ENCODE peak calls at places on chromosomes 2 and 18, in ten cellular contexts. D, H, T, N, V, M, P, X, Q and A are unnamed samples. For H3K27me3, the result is how much of the 10 kb centered on the place peaks cover.

GRCh38 chr2:56034258-56034657 is 110.7 kb upstream of the EFEMP1 start:
- DNase-seq in D (no peak), H (no peak), T (no peak), N (no peak), V (no peak), M (no peak), P (no peak), X (no peak), Q (no peak), A (no peak)

GRCh38 chr2:157438907-157439791 is 4.7 kb downstream of the CYTIP start:
- DNase-seq in D (no peak), H (no peak), T (no peak), N (no peak), V (no peak), M (no peak), P (no peak), X (no peak), Q (no peak), A (no peak)

GRCh38 chr18:49884959-49885358 is 71.6 kb upstream of the ACAA2 start:
- DNase-seq in D (no peak), H (no peak), T (no peak), N (no peak), V (no peak), M (no peak), P (no peak), X (no peak), Q (no peak), A (no peak)

GRCh38 chr2:96153291-96153713 is 8.1 kb upstream of the DUSP2 start:
- DNase-seq in D (no peak), H (no peak), T (no peak), N (no peak), V (peak), M (peak), P (no peak), X (no peak), Q (peak), A (no peak)

GRCh38 chr2:106142683-106143082 is 51.4 kb downstream of the UXS1 start:
- DNase-seq in D (no peak), H (no peak), T (no peak), N (no peak), V (no peak), M (no peak), P (no peak), X (no peak), Q (no peak), A (no peak)

GRCh38 chr2:139142252-139142651 is 362.1 kb upstream of the NXPH2 start:
- DNase-seq in D (no peak), H (peak), T (no peak), N (no peak), V (no peak), M (no peak), P (no peak), X (no peak), Q (no peak), A (peak)

GRCh38 chr2:239162141-239162821 is 238.5 kb downstream of the HDAC4 start:
- DNase-seq in D (no peak), H (no peak), T (no peak), N (no peak), V (peak), M (peak), P (no peak), X (no peak), Q (peak), A (no peak)

GRCh38 chr18:66124394-66124793 is 373.6 kb downstream of the CDH7 start:
- DNase-seq in D (no peak), H (peak), T (no peak), N (no peak), V (no peak), M (no peak), P (no peak), X (no peak), Q (no peak), A (no peak)

GRCh38 chr2:215830313-215830712 is 183.0 kb downstream of the MREG start:
- DNase-seq in D (no peak), H (no peak), T (no peak), N (peak), V (no peak), M (peak), P (no peak), X (no peak), Q (peak), A (no peak)

GRCh38 chr2:203535784-203536590 is 886 bp upstream of the RAPH1 start:
- DNase-seq in D (no peak), H (peak), T (no peak), N (no peak), V (no peak), M (no peak), P (no peak), X (no peak), Q (no peak), A (no peak)

GRCh38 chr2:61014805-61015204 is 2.7 kb upstream of the PEX13 start:
- DNase-seq in D (no peak), H (no peak), T (no peak), N (no peak), V (no peak), M (no peak), P (no peak), X (no peak), Q (no peak), A (no peak)

GRCh38 chr2:118845005-118845842 is 2.2 kb downstream of the EN1 start:
- DNase-seq in D (no peak), H (peak), T (no peak), N (peak), V (peak), M (no peak), P (no peak), X (no peak), Q (no peak), A (no peak)

GRCh38 chr2:25567406-25567805 is 106.0 kb downstream of the DTNB start:
- DNase-seq in D (no peak), H (peak), T (no peak), N (no peak), V (no peak), M (no peak), P (no peak), X (no peak), Q (no peak), A (peak)

GRCh38 chr2:229920011-229920781 is 1.6 kb downstream of the TRIP12 start:
- DNase-seq in D (peak), H (peak), T (no peak), N (no peak), V (peak), M (no peak), P (peak), X (no peak), Q (no peak), A (peak)

GRCh38 chr2:6392966-6393365 is 472.7 kb downstream of the CMPK2 start:
- DNase-seq in D (no peak), H (no peak), T (no peak), N (no peak), V (no peak), M (no peak), P (no peak), X (no peak), Q (no peak), A (no peak)

GRCh38 chr18:48719988-48720654 is 181.3 kb downstream of the CTIF start:
- DNase-seq in D (no peak), H (peak), T (no peak), N (peak), V (no peak), M (no peak), P (no peak), X (no peak), Q (no peak), A (no peak)

GRCh38 chr2:240149943-240150784 is 9.7 kb upstream of the OTOS start:
- DNase-seq in D (no peak), H (peak), T (no peak), N (no peak), V (no peak), M (peak), P (no peak), X (peak), Q (no peak), A (peak)

GRCh38 chr2:17104454-17104853 is 413.8 kb downstream of the RAD51AP2 start:
- DNase-seq in D (no peak), H (no peak), T (no peak), N (peak), V (no peak), M (no peak), P (no peak), X (no peak), Q (no peak), A (no peak)

GRCh38 chr2:121049921-121050585 is 234.9 kb downstream of the TFCP2L1 start:
- DNase-seq in D (no peak), H (no peak), T (no peak), N (no peak), V (no peak), M (no peak), P (no peak), X (no peak), Q (no peak), A (no peak)

GRCh38 chr2:121052023-121052422 is 233.0 kb downstream of the TFCP2L1 start:
- DNase-seq in D (no peak), H (no peak), T (no peak), N (no peak), V (no peak), M (no peak), P (no peak), X (no peak), Q (no peak), A (no peak)

GRCh38 chr2:121055088-121055487 is 229.9 kb downstream of the TFCP2L1 start:
- DNase-seq in D (no peak), H (no peak), T (no peak), N (no peak), V (no peak), M (no peak), P (no peak), X (no peak), Q (no peak), A (no peak)

GRCh38 chr2:121055501-121055900 is 229.5 kb downstream of the TFCP2L1 start:
- DNase-seq in D (no peak), H (no peak), T (no peak), N (no peak), V (no peak), M (no peak), P (no peak), X (no peak), Q (no peak), A (no peak)

GRCh38 chr2:121052507-121052906 is 232.5 kb downstream of the TFCP2L1 start:
- DNase-seq in D (no peak), H (no peak), T (no peak), N (no peak), V (no peak), M (no peak), P (no peak), X (no peak), Q (no peak), A (no peak)
- H3K27me3 ChIP-seq in D (under half), H (under half), T (under half), N (under half), V (under half), M (under half), P (under half), X (under half), Q (under half), A (under half)

GRCh38 chr18:59087391-59087790 is 52.3 kb upstream of the SEC11C start:
- DNase-seq in D (no peak), H (no peak), T (no peak), N (no peak), V (no peak), M (no peak), P (no peak), X (no peak), Q (no peak), A (peak)

GRCh38 chr18:59085126-59085794 is 54.4 kb upstream of the SEC11C start:
- DNase-seq in D (no peak), H (no peak), T (no peak), N (no peak), V (no peak), M (no peak), P (no peak), X (no peak), Q (no peak), A (no peak)

GRCh38 chr18:59085797-59086196 is 53.9 kb upstream of the SEC11C start:
- DNase-seq in D (no peak), H (no peak), T (no peak), N (peak), V (no peak), M (no peak), P (no peak), X (no peak), Q (no peak), A (no peak)

GRCh38 chr18:59086522-59086921 is 53.2 kb upstream of the SEC11C start:
- DNase-seq in D (no peak), H (no peak), T (no peak), N (no peak), V (no peak), M (no peak), P (no peak), X (no peak), Q (no peak), A (no peak)

DNA sequence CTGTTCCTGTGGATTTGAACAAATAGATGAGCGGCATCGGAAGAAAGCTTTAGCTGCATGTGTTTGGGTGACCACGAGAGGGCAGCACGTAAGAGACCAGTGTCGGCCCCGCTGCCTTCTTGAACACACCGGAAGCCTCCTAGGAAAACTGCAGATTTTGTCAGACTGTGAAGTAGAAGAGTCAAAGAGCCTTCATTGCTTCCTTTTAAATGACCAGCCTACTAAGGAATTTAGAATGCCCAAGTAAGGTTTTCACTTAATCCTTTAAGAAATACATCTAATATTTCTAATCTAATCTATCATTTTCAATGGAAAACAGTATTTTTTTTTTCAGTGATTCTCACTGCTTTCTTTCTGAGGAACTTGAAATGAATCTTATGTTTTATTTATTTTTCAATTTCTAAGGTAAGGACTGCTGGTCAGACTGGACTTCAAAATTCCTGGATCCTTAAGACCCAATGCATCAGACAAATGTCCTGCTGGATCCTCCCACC is 55.4 kb upstream of the SEC11C start:
- DNase-seq in D (peak), H (peak), T (peak), N (peak), V (peak), M (peak), P (peak), X (peak), Q (peak), A (peak)
- H3K27me3 ChIP-seq in D (under half), H (under half), T (under half), N (under half), V (under half), M (under half), P (under half), X (under half), Q (under half), A (under half)

DNA sequence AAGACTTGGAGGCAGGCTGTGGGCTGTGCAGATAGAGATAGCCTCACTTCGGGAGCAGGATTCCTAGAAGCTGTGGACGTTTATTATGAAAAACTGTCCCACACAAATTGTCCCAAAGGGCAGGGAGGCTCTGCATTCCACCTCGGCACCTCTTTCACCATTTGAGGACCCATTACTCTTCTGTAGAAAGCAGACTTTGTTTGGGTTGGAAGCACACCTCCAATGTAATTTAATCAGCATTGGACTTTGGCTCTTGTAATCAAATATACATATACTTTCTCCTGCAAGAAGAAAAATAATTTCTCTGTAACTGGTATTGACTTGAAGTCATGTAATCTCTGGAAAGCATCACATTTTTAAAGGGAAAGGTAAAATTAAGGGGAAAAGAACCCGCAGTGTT is 8.5 kb downstream of the ONECUT2 start:
- DNase-seq in D (no peak), H (no peak), T (no peak), N (no peak), V (no peak), M (no peak), P (no peak), X (no peak), Q (no peak), A (no peak)
- H3K27me3 ChIP-seq in D (under half), H (half or more), T (under half), N (under half), V (half or more), M (half or more), P (under half), X (under half), Q (under half), A (under half)

GRCh38 chr2:222298311-222299150 is at the start of gene PAX3:
- DNase-seq in D (no peak), H (no peak), T (no peak), N (peak), V (peak), M (no peak), P (no peak), X (no peak), Q (no peak), A (no peak)
- H3K27me3 ChIP-seq in D (half or more), H (half or more), T (half or more), N (under half), V (half or more), M (half or more), P (under half), X (under half), Q (under half), A (under half)

GRCh38 chr2:176066645-176067586 is 16.8 kb downstream of the EVX2 start:
- DNase-seq in D (no peak), H (no peak), T (no peak), N (no peak), V (no peak), M (no peak), P (no peak), X (no peak), Q (no peak), A (no peak)
- H3K27me3 ChIP-seq in D (under half), H (half or more), T (under half), N (under half), V (half or more), M (half or more), P (under half), X (under half), Q (under half), A (under half)

GRCh38 chr18:61943175-61943964 is 50.6 kb upstream of the RNF152 start:
- DNase-seq in D (no peak), H (no peak), T (no peak), N (no peak), V (no peak), M (no peak), P (no peak), X (no peak), Q (no peak), A (no peak)
- H3K27me3 ChIP-seq in D (under half), H (under half), T (under half), N (under half), V (under half), M (under half), P (under half), X (under half), Q (under half), A (under half)

GRCh38 chr2:187129306-187129705 is 280.3 kb upstream of the ZSWIM2 start:
- DNase-seq in D (no peak), H (no peak), T (no peak), N (no peak), V (no peak), M (no peak), P (no peak), X (no peak), Q (no peak), A (no peak)

GRCh38 chr2:187124514-187124913 is 275.5 kb upstream of the ZSWIM2 start:
- DNase-seq in D (no peak), H (no peak), T (no peak), N (no peak), V (no peak), M (no peak), P (no peak), X (no peak), Q (no peak), A (no peak)

GRCh38 chr2:187126247-187127005 is 277.5 kb upstream of the ZSWIM2 start:
- DNase-seq in D (no peak), H (no peak), T (no peak), N (no peak), V (no peak), M (no peak), P (no peak), X (no peak), Q (no peak), A (no peak)

GRCh38 chr2:187129866-187130265 is 280.9 kb upstream of the ZSWIM2 start:
- DNase-seq in D (no peak), H (no peak), T (no peak), N (no peak), V (no peak), M (no peak), P (no peak), X (no peak), Q (no peak), A (no peak)
- H3K27me3 ChIP-seq in D (under half), H (under half), T (under half), N (under half), V (under half), M (under half), P (under half), X (under half), Q (under half), A (under half)